ENCODE peak calls at places on chromosomes 2 and 18, in five cellular contexts. One of them, this sample, is unnamed.

GRCh38 chr18:23627325-23627724 is 35.4 kb downstream of the ANKRD29 start:
- DNase-seq in astrocyte of the cerebellum: peak
- DNase-seq in dorsolateral prefrontal cortex: no peak
- DNase-seq in WTC11: no peak
- DNase-seq in heart right ventricle: no peak
- DNase-seq in this sample: no peak

GRCh38 chr2:149702571-149702970 is 115.0 kb upstream of the MMADHC start:
- DNase-seq in astrocyte of the cerebellum: no peak
- DNase-seq in dorsolateral prefrontal cortex: no peak
- DNase-seq in WTC11: no peak
- DNase-seq in heart right ventricle: no peak
- DNase-seq in this sample: no peak

GRCh38 chr2:198309673-198310280 is 505.4 kb downstream of the PLCL1 start:
- DNase-seq in astrocyte of the cerebellum: peak
- DNase-seq in dorsolateral prefrontal cortex: no peak
- DNase-seq in WTC11: peak
- DNase-seq in heart right ventricle: peak
- DNase-seq in this sample: no peak

GRCh38 chr18:49546719-49547273 is 15.1 kb upstream of the LIPG start:
- DNase-seq in astrocyte of the cerebellum: no peak
- DNase-seq in dorsolateral prefrontal cortex: no peak
- DNase-seq in WTC11: no peak
- DNase-seq in heart right ventricle: no peak
- DNase-seq in this sample: no peak

GRCh38 chr2:195532628-195533271 is 124.3 kb upstream of the SLC39A10 start:
- DNase-seq in astrocyte of the cerebellum: no peak
- DNase-seq in dorsolateral prefrontal cortex: no peak
- DNase-seq in WTC11: no peak
- DNase-seq in heart right ventricle: no peak
- DNase-seq in this sample: no peak

GRCh38 chr2:236568068-236568921 is 1.3 kb upstream of the ACKR3 start:
- DNase-seq in astrocyte of the cerebellum: no peak
- DNase-seq in dorsolateral prefrontal cortex: peak
- DNase-seq in WTC11: no peak
- DNase-seq in heart right ventricle: peak
- DNase-seq in this sample: no peak

GRCh38 chr2:33482518-33482917 is 6.1 kb downstream of the RASGRP3 start:
- DNase-seq in astrocyte of the cerebellum: no peak
- DNase-seq in dorsolateral prefrontal cortex: no peak
- DNase-seq in WTC11: no peak
- DNase-seq in heart right ventricle: no peak
- DNase-seq in this sample: no peak

GRCh38 chr18:13999266-13999665 is 83.9 kb upstream of the MC2R start:
- DNase-seq in astrocyte of the cerebellum: no peak
- DNase-seq in dorsolateral prefrontal cortex: no peak
- DNase-seq in WTC11: no peak
- DNase-seq in heart right ventricle: no peak
- DNase-seq in this sample: no peak

GRCh38 chr18:61612517-61612916 is 279.3 kb downstream of the CDH20 start:
- DNase-seq in astrocyte of the cerebellum: no peak
- DNase-seq in dorsolateral prefrontal cortex: no peak
- DNase-seq in WTC11: no peak
- DNase-seq in heart right ventricle: no peak
- DNase-seq in this sample: no peak

GRCh38 chr2:101418704-101419663 is 31.7 kb upstream of the CREG2 start:
- DNase-seq in astrocyte of the cerebellum: peak
- DNase-seq in dorsolateral prefrontal cortex: no peak
- DNase-seq in WTC11: peak
- DNase-seq in heart right ventricle: peak
- DNase-seq in this sample: no peak

GRCh38 chr2:127219716-127220090 is 396 bp downstream of the CYP27C1 start:
- DNase-seq in astrocyte of the cerebellum: no peak
- DNase-seq in dorsolateral prefrontal cortex: no peak
- DNase-seq in WTC11: peak
- DNase-seq in heart right ventricle: no peak
- DNase-seq in this sample: no peak

GRCh38 chr18:12391487-12392136 is 14.6 kb upstream of the AFG3L2 start:
- DNase-seq in astrocyte of the cerebellum: peak
- DNase-seq in dorsolateral prefrontal cortex: peak
- DNase-seq in WTC11: peak
- DNase-seq in heart right ventricle: peak
- DNase-seq in this sample: no peak

GRCh38 chr2:240244543-240244942 is 104.1 kb upstream of the OTOS start:
- DNase-seq in astrocyte of the cerebellum: no peak
- DNase-seq in dorsolateral prefrontal cortex: no peak
- DNase-seq in WTC11: no peak
- DNase-seq in heart right ventricle: no peak
- DNase-seq in this sample: no peak

GRCh38 chr2:215003001-215003400 is 135.4 kb downstream of the ABCA12 start:
- DNase-seq in astrocyte of the cerebellum: peak
- DNase-seq in dorsolateral prefrontal cortex: peak
- DNase-seq in WTC11: peak
- DNase-seq in heart right ventricle: no peak
- DNase-seq in this sample: no peak

GRCh38 chr2:241818229-241818942 is 9.4 kb downstream of the NEU4 start:
- DNase-seq in astrocyte of the cerebellum: no peak
- DNase-seq in dorsolateral prefrontal cortex: peak
- DNase-seq in WTC11: no peak
- DNase-seq in heart right ventricle: no peak
- DNase-seq in this sample: no peak

GRCh38 chr2:30707304-30707903 is 99.8 kb downstream of the CAPN13 start:
- DNase-seq in astrocyte of the cerebellum: no peak
- DNase-seq in dorsolateral prefrontal cortex: no peak
- DNase-seq in WTC11: no peak
- DNase-seq in heart right ventricle: no peak
- DNase-seq in this sample: no peak

GRCh38 chr2:30705056-30705455 is 102.2 kb downstream of the CAPN13 start:
- DNase-seq in astrocyte of the cerebellum: no peak
- DNase-seq in dorsolateral prefrontal cortex: no peak
- DNase-seq in WTC11: no peak
- DNase-seq in heart right ventricle: no peak
- DNase-seq in this sample: no peak

GRCh38 chr2:30706534-30707303 is 100.5 kb downstream of the CAPN13 start:
- DNase-seq in astrocyte of the cerebellum: peak
- DNase-seq in dorsolateral prefrontal cortex: peak
- DNase-seq in WTC11: peak
- DNase-seq in heart right ventricle: peak
- DNase-seq in this sample: peak

GRCh38 chr2:30708491-30709290 is 98.6 kb downstream of the CAPN13 start:
- DNase-seq in astrocyte of the cerebellum: no peak
- DNase-seq in dorsolateral prefrontal cortex: no peak
- DNase-seq in WTC11: no peak
- DNase-seq in heart right ventricle: no peak
- DNase-seq in this sample: no peak

DNA sequence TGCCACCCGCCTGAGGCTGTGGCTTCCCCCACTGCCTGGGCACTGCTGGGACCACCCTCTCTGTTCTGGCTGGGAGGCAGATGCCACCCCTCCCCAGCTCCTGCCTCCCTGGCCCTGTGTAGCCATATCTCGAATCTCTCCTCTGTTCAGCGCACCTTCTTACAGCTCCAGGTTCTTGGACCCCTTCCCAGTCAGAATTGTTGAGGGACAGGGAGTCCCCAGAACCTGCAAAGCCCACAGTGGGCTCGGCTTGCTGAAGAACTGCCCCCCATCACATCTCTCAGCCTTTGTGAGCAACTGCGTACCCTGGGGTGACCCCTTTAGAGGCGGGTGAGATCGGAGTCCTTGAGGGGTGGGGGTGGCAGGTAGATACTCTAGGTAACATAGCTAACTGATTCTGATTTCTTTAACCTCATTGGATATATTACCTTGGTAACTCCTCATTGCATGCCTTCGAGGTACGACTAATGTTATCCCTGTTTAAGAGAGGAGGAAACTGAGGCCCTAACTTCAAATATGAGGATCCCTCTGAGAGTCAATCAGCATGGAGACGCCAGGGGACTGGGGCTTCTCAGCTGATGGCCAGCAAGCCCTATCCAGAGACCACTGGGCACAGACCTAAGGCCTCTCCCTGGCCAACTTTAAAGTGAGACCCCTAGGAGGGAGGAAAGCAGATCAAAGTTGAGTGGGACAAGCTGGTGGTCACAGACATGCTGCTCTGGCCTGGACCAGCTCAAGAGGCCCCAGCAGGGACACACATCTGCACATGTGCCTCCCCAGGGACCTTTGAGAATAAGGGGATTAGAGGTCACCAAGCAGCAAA is 101.3 kb downstream of the CAPN13 start:
- DNase-seq in astrocyte of the cerebellum: no peak
- DNase-seq in dorsolateral prefrontal cortex: no peak
- DNase-seq in WTC11: no peak
- DNase-seq in heart right ventricle: no peak
- DNase-seq in this sample: no peak
- TF ChIP-seq CTCF in astrocyte of the cerebellum: no peak
- TF ChIP-seq CTCF in dorsolateral prefrontal cortex: no peak
- TF ChIP-seq CTCF in WTC11: no peak
- TF ChIP-seq CTCF in heart right ventricle: no peak
- TF ChIP-seq CTCF in this sample: no peak

GRCh38 chr2:181523756-181524155 is 66.6 kb downstream of the ITGA4 start:
- DNase-seq in astrocyte of the cerebellum: no peak
- DNase-seq in dorsolateral prefrontal cortex: no peak
- DNase-seq in WTC11: no peak
- DNase-seq in heart right ventricle: no peak
- DNase-seq in this sample: no peak
- TF ChIP-seq CTCF in astrocyte of the cerebellum: no peak
- TF ChIP-seq CTCF in dorsolateral prefrontal cortex: no peak
- TF ChIP-seq CTCF in WTC11: no peak
- TF ChIP-seq CTCF in heart right ventricle: no peak
- TF ChIP-seq CTCF in this sample: no peak

DNA sequence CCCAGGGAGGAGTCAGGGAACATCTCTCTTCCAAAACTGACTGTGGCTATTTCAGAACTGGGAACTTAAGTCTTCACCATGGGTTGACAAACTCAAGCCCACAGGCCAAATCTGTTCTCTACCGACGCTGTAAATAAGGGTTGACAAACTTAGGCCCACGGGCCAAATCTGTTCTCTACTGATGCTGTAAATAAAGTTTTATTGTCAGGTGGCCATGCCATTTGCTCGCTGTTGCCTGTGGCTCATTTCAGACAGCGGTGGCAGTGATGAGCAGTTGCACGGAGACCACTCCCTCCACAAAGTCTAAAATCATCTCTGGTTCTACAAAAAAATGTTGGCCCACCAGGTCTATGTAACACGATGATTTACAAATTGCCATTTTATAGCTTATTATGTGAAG is 160.9 kb downstream of the MYT1L start:
- DNase-seq in astrocyte of the cerebellum: no peak
- DNase-seq in dorsolateral prefrontal cortex: no peak
- DNase-seq in WTC11: no peak
- DNase-seq in heart right ventricle: no peak
- DNase-seq in this sample: no peak
- TF ChIP-seq CTCF in astrocyte of the cerebellum: no peak
- TF ChIP-seq CTCF in dorsolateral prefrontal cortex: no peak
- TF ChIP-seq CTCF in WTC11: no peak
- TF ChIP-seq CTCF in heart right ventricle: no peak
- TF ChIP-seq CTCF in this sample: no peak

DNA sequence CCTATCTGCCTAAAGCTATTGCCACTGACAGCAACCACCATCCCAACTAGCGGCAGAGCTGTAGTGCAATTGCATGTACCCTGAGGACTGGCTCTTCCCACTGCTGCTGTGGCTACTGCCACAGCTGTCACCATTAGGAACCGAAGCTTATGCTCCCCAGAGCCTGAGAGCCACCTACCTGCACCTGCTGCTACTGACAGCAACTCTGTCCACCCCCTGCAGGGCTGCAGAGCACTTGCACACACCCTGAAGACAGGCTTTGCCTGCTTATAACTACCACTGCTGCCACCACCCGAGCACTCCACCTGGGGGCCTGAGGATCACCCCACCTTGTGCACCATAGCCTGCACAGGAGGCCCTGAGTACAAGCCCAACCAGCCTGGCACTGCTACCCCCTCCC is 217.6 kb upstream of the FOSL2 start:
- DNase-seq in astrocyte of the cerebellum: no peak
- DNase-seq in dorsolateral prefrontal cortex: peak
- DNase-seq in WTC11: peak
- DNase-seq in heart right ventricle: no peak
- DNase-seq in this sample: no peak
- TF ChIP-seq CTCF in astrocyte of the cerebellum: no peak
- TF ChIP-seq CTCF in dorsolateral prefrontal cortex: no peak
- TF ChIP-seq CTCF in WTC11: no peak
- TF ChIP-seq CTCF in heart right ventricle: no peak
- TF ChIP-seq CTCF in this sample: no peak

DNA sequence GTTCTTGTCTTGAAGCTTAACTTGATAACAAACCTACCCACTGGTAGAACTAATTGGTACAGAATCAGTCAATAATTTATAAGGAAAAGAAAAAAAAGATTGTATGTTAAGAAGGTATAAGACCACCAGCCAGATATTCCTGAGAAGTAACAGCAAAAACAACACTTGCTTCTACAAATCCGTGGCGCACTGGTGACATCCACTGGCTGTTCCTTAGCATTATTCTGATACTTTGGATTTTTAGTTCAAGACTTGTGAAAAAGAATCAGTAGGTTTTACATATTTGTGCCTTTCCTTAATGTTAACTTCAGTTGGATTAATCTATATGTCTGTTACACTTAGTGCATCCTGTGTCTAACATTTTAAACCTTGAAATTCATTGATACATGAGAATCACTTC is 141.8 kb downstream of the GRB14 start:
- DNase-seq in astrocyte of the cerebellum: peak
- DNase-seq in dorsolateral prefrontal cortex: peak
- DNase-seq in WTC11: peak
- DNase-seq in heart right ventricle: peak
- DNase-seq in this sample: no peak
- TF ChIP-seq CTCF in astrocyte of the cerebellum: peak
- TF ChIP-seq CTCF in dorsolateral prefrontal cortex: peak
- TF ChIP-seq CTCF in WTC11: peak
- TF ChIP-seq CTCF in heart right ventricle: peak
- TF ChIP-seq CTCF in this sample: peak

DNA sequence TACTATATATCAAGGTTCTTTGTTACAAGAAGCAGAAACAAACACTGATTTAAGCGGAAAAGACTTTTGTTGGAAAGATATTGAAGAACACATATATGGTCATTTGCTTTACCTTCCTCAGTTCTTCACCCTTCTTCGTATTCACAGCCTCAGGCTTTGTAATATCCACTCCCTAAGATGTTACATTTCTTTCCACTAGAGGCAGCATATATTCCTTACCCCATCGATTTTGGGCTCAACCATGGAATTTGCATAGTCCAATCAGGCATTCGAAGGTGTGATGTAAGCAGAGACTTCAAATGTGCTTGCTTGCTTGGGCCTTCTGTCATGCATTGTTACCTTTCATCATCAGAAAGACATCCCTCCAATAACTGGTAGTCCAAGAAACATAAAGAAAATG is 287.4 kb downstream of the PID1 start:
- DNase-seq in astrocyte of the cerebellum: no peak
- DNase-seq in dorsolateral prefrontal cortex: no peak
- DNase-seq in WTC11: no peak
- DNase-seq in heart right ventricle: no peak
- DNase-seq in this sample: no peak
- TF ChIP-seq CTCF in astrocyte of the cerebellum: no peak
- TF ChIP-seq CTCF in dorsolateral prefrontal cortex: no peak
- TF ChIP-seq CTCF in WTC11: peak
- TF ChIP-seq CTCF in heart right ventricle: no peak
- TF ChIP-seq CTCF in this sample: no peak

GRCh38 chr2:58441643-58442042 is 200.5 kb upstream of the FANCL start:
- DNase-seq in astrocyte of the cerebellum: no peak
- DNase-seq in dorsolateral prefrontal cortex: no peak
- DNase-seq in WTC11: no peak
- DNase-seq in heart right ventricle: no peak
- DNase-seq in this sample: no peak
- TF ChIP-seq CTCF in astrocyte of the cerebellum: no peak
- TF ChIP-seq CTCF in dorsolateral prefrontal cortex: no peak
- TF ChIP-seq CTCF in WTC11: no peak
- TF ChIP-seq CTCF in heart right ventricle: no peak
- TF ChIP-seq CTCF in this sample: no peak

This sample was measured in D721Med.